ENCODE peak calls at places on chromosomes 12 and 14, in four cellular contexts. M is AG10803, E is NB4, K is heart left ventricle. W is an unnamed sample.

GRCh38 chr14:69055125-69055524 is 76.0 kb upstream of the ACTN1 start:
- DNase-seq in M (no peak), E (no peak), K (no peak), W (no peak)

GRCh38 chr12:122516544-122517361 is 10.0 kb downstream of the RSRC2 start:
- DNase-seq in M (no peak), E (no peak), K (no peak), W (no peak)

GRCh38 chr12:59938190-59938962 is 342.5 kb downstream of the SLC16A7 start:
- DNase-seq in M (no peak), E (no peak), K (no peak), W (no peak)

GRCh38 chr12:5081016-5081415 is 37.3 kb downstream of the KCNA5 start:
- DNase-seq in M (no peak), E (no peak), K (peak; percentile 29), W (no peak)

GRCh38 chr12:22201101-22201500 is 133.4 kb downstream of the ST8SIA1 start:
- DNase-seq in M (no peak), E (no peak), K (no peak), W (no peak)

GRCh38 chr12:49808686-49809368 is 19.4 kb downstream of the NCKAP5L start:
- DNase-seq in M (no peak), E (no peak), K (peak; percentile 63), W (no peak)

GRCh38 chr12:93229494-93230310 is 148.0 kb upstream of the NUDT4 start:
- DNase-seq in M (peak; percentile 79), E (peak; percentile 44), K (no peak), W (peak; percentile 41)

GRCh38 chr12:4302881-4303280 is 18.1 kb upstream of the TIGAR start:
- DNase-seq in M (no peak), E (no peak), K (no peak), W (no peak)

GRCh38 chr14:66003082-66003740 is 483.0 kb upstream of the CCDC196 start:
- DNase-seq in M (no peak), E (no peak), K (no peak), W (no peak)

GRCh38 chr12:67996347-67996746 is 7.1 kb downstream of the IFNG-AS1 start:
- DNase-seq in M (no peak), E (no peak), K (no peak), W (no peak)

GRCh38 chr12:91529829-91530228 is 347.2 kb upstream of the DCN start:
- DNase-seq in M (no peak), E (no peak), K (no peak), W (no peak)

GRCh38 chr14:65840786-65841185 is 428.3 kb downstream of the FUT8 start:
- DNase-seq in M (peak; percentile 76), E (no peak), K (no peak), W (no peak)

GRCh38 chr12:52865090-52865944 is 16.5 kb upstream of the KRT78 start:
- DNase-seq in M (peak; percentile 62), E (peak; percentile 56), K (peak; percentile 43), W (no peak)

DNA sequence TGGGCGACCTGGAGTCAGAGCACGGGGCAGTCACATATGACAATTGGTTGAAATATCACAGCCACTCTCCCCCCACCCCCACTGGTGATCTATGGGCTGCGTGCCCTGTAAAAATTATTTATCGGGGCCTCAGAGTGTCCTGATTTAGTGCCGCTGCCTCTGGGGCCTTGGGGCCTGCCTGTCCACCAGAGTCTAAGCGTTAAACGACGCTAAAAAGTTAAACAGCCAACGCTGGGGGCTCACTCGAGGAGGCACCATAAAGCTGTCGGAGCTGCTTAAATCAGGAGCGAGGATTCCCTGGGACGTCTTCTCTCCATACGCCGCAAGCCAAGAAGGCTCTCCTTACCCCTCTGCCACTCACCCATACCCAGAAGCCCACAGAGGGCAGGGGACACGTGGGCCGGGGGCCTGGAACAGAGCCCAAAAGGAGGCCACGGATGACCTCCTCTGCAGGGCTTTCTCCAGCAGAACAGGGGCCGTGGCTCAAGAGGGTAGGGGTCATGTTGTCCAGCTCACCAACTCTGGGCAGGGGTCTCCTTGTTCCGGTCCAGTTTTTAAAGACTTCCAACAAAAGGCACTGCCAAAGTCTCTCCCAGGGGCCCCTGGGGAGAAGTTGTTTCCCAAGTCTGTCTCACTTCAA is 42.2 kb downstream of the SMUG1 start:
- DNase-seq in M (no peak), E (no peak), K (no peak), W (no peak)
- H3K4me3 ChIP-seq in M (peak overlapping the region; percentile 24), E (no peak overlapping the region), K (no peak overlapping the region), W (no peak overlapping the region)

GRCh38 chr14:26730929-26731618 is 133.2 kb upstream of the NOVA1 start:
- DNase-seq in M (no peak), E (peak; percentile 24), K (no peak), W (no peak)
- TF ChIP-seq CTCF in M (peak; percentile 35), E (peak; percentile 42), K (no peak), W (peak; percentile 53)

GRCh38 chr14:74255281-74255680 is 16.0 kb downstream of the VSX2 start:
- DNase-seq in M (no peak), E (no peak), K (no peak), W (no peak)

GRCh38 chr14:74258705-74259035 is 19.4 kb downstream of the VSX2 start:
- DNase-seq in M (no peak), E (no peak), K (no peak), W (no peak)

GRCh38 chr14:74259513-74259912 is 20.3 kb downstream of the VSX2 start:
- DNase-seq in M (no peak), E (no peak), K (no peak), W (no peak)

GRCh38 chr14:74257988-74258704 is 18.9 kb downstream of the VSX2 start:
- DNase-seq in M (no peak), E (no peak), K (no peak), W (no peak)

DNA sequence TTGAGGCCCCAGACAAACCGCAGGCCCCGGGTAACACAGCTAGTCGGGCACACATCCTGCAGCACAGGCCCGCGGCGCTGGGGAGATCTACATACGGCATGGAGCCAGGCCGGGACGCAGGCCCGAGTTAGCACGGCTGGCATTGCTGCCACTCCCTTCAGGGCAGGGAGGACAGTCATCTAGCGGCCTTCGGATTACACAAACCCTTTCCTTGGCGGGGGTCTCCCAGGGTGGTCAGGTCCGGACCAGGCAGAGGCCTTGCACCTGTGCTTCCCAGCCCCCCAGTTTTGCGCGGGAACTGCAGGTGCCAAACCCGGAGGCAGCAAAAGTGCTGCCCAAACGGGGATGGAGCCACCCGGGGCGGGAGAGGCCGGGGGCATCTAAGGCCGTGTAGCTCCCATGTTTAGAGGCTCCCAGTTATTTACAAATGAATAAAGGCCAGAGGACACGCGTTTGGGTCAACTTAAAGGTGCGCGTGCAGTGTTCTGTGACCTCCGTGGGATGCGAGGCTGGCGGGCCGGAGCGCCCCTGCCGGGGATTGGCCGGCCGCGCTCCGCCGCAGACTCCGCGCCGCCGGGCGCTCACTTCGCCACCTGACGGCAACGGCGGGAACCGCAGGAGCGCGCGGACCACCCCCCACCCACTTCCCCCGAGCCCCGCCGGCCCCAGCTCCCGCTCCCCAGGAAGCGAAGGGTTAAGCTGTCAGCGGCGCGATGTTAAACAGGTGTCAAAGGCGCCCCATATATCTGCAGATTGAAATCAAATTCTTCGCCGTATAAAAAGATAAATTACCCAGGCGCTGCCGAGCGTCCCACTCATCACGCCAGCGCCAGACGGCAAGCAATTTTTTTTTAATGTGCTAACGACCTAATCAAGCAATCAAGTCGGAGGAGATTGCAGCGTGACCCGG is 18.1 kb downstream of the VSX2 start:
- DNase-seq in M (peak; percentile 8), E (peak; percentile 57), K (no peak), W (no peak)
- H3K4me3 ChIP-seq in M (peak overlapping the region; percentile 63), E (peak overlapping the region; percentile 42), K (peak overlapping the region; percentile 53), W (peak overlapping the region; percentile 47)

DNA sequence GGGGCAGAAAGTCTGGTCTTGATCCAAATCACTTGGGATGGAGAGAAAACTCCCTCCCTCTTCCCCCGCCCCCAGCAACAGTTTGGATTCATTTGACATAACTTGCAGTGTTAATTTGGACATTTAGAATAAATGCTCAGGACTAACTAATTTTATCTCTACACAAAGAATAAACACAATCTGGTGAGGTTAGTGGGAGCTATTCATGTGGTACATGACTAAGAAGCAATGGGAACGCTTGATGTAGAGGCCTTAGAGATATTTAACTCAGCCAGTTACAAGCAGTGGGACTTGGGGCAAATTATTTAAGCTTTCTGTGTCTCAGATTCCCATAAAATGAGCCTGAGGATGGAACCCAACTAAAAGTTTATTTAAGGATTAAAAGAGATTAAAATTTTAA is 107.3 kb upstream of the ARHGAP5 start:
- DNase-seq in M (no peak), E (no peak), K (no peak), W (no peak)
- TF ChIP-seq CTCF in M (no peak), E (no peak), K (no peak), W (no peak)

DNA sequence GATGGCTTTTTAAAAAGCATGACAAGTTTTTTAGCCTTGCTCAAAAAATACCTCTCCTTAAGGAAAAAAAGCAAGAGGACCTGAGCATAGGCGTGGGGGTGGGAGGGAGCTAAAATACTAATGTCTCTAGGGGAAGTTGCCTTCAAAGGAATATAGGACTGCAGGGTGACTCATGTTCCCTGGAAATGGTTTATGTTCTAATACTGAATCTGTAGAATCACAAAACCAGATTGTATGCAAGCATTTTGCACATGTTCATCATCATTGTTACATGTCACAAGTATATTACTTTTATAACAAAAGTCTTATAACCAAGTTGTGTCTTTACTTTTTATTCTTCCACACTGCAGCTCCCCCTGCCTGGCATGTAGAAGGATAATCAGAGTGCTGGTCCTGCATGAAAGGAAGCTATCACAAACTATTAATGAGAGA is 36.6 kb downstream of the GPR135 start:
- DNase-seq in M (peak; percentile 55), E (peak; percentile 52), K (no peak), W (no peak)
- H3K4me3 ChIP-seq in M (no peak overlapping the region), E (no peak overlapping the region), K (no peak overlapping the region), W (no peak overlapping the region)

GRCh38 chr12:41274643-41275042 is 86.5 kb downstream of the PDZRN4 start:
- DNase-seq in M (no peak), E (no peak), K (no peak), W (no peak)

DNA sequence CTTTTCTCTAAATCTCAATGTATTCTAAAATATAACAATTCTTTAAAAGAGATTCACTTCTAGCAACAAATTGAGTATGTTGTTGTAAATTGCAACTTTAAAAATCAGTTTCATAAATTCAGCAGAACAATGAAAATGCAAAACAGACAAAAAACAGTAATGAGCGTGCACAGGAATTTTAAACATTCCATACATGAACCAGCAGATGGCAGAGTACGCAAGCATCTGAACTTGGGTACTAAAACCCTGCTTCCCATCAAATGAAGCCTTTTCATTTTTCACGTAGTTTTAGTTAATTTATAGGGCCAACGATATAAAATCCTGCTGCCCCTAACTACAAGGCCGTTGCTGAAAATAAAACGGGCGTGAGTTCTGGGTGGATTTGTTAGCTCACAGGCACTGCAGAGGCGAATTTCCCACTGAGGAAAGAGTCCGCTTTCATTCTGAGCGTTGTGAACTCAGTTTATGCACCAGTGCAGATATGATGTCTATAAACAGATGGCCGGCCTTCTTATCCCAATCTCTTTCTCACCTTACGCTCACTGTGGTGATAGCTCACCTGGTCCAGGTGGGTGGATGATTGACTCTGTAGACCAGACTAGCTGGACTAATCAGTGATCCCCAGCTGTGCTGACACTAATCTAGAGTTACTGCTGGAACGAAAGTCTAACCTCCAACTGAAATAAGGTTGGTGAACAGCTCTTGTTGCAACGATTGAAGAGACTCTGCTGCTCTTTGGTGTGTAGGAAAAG is 89.1 kb downstream of the PDZRN4 start:
- DNase-seq in M (peak; percentile 49), E (peak; percentile 60), K (peak; percentile 10), W (peak; percentile 14)
- TF ChIP-seq CTCF in M (peak; percentile 75), E (peak; percentile 57), K (peak; percentile 61), W (peak; percentile 53)

GRCh38 chr14:95514131-95515079 is 2.0 kb downstream of the SYNE3 start:
- DNase-seq in M (no peak), E (no peak), K (no peak), W (no peak)
- H3K4me3 ChIP-seq in M (peak overlapping the region; percentile 69), E (peak overlapping the region; percentile 65), K (peak overlapping the region; percentile 93), W (peak overlapping the region; percentile 53)

DNA sequence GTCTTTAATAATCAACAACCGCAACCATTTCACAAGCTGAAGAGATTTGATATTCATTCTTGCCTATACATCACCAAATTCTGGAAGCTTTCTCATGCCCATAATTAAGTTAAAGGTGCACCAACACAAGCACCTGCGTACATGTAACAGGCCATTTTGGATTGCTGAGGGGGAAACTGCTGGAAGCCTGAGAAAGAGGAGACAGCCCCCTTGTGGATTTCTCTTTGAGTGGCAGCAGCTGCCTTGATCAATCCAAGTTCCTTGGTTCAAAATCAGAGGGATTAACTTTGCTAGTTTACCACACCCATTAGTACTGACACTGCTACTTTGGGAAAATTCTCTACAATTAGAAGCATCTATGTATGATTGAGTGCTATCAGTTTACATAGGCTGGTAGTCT is 321.1 kb downstream of the NOVA1 start:
- DNase-seq in M (no peak), E (peak; percentile 16), K (no peak), W (no peak)
- TF ChIP-seq CTCF in M (no peak), E (peak; percentile 45), K (no peak), W (peak; percentile 9)

W was measured in HFF-Myc.